ENCODE peak calls at places on chromosomes 16 and 17, in nine cellular contexts. G, U, K, A, J, R, H, E and Z are unnamed samples.

GRCh38 chr16:29007865-29008593 is 23.2 kb downstream of the LAT start:
- DNase-seq in G (no peak), U (peak; percentile 19), K (peak; percentile 54), A (no peak), J (peak; percentile 57), R (peak; percentile 83), H (no peak), E (no peak), Z (no peak)

GRCh38 chr16:29641561-29641960 is 21.5 kb upstream of the SPN start:
- DNase-seq in G (no peak), U (no peak), K (no peak), A (peak; percentile 62), J (no peak), R (no peak), H (no peak), E (no peak), Z (no peak)

GRCh38 chr17:43085489-43085888 is 39.7 kb downstream of the BRCA1 start:
- DNase-seq in G (no peak), U (peak; percentile 15), K (no peak), A (no peak), J (no peak), R (peak; percentile 3), H (no peak), E (no peak), Z (no peak)

GRCh38 chr16:77856455-77857138 is 68.2 kb downstream of the VAT1L start:
- DNase-seq in G (no peak), U (no peak), K (no peak), A (no peak), J (no peak), R (no peak), H (no peak), E (no peak), Z (no peak)

GRCh38 chr17:81841866-81842265 is 7.0 kb upstream of the PPP1R27 start:
- DNase-seq in G (no peak), U (no peak), K (no peak), A (no peak), J (no peak), R (no peak), H (no peak), E (no peak), Z (no peak)

GRCh38 chr17:44385287-44386181 is 3.9 kb downstream of the ITGA2B start:
- DNase-seq in G (peak; percentile 72), U (peak; percentile 5), K (peak; percentile 79), A (peak; percentile 95), J (peak; percentile 75), R (peak; percentile 83), H (peak; percentile 57), E (peak; percentile 72), Z (no peak)

GRCh38 chr17:3157218-3157617 is 29.9 kb upstream of the OR1G1 start:
- DNase-seq in G (no peak), U (no peak), K (no peak), A (no peak), J (no peak), R (no peak), H (no peak), E (no peak), Z (no peak)

GRCh38 chr16:23901178-23902131 is 65.7 kb downstream of the PRKCB start:
- DNase-seq in G (no peak), U (no peak), K (no peak), A (no peak), J (no peak), R (no peak), H (no peak), E (no peak), Z (no peak)

GRCh38 chr17:27318228-27318627 is 24.3 kb downstream of the WSB1 start:
- DNase-seq in G (no peak), U (no peak), K (no peak), A (no peak), J (no peak), R (no peak), H (no peak), E (no peak), Z (no peak)

GRCh38 chr16:21990381-21990944 is 10.5 kb downstream of the PDZD9 start:
- DNase-seq in G (no peak), U (no peak), K (no peak), A (no peak), J (no peak), R (no peak), H (no peak), E (no peak), Z (no peak)

GRCh38 chr17:56595831-56596740 is 2.6 kb downstream of the NOG start:
- DNase-seq in G (no peak), U (no peak), K (no peak), A (peak; percentile 32), J (no peak), R (peak; percentile 72), H (no peak), E (no peak), Z (no peak)

GRCh38 chr17:67095803-67096202 is 51.4 kb downstream of the CACNG1 start:
- DNase-seq in G (no peak), U (no peak), K (no peak), A (no peak), J (no peak), R (peak; percentile 46), H (no peak), E (no peak), Z (no peak)

GRCh38 chr17:16962804-16963203 is 9.1 kb downstream of the TNFRSF13B start:
- DNase-seq in G (no peak), U (no peak), K (no peak), A (no peak), J (no peak), R (peak; percentile 70), H (no peak), E (no peak), Z (no peak)

GRCh38 chr16:49483251-49483650 is 109.6 kb downstream of the C16orf78 start:
- DNase-seq in G (no peak), U (no peak), K (no peak), A (no peak), J (no peak), R (no peak), H (no peak), E (no peak), Z (no peak)

GRCh38 chr16:56625140-56625942 is at the start of gene MT1E:
- DNase-seq in G (no peak), U (no peak), K (peak; percentile 71), A (no peak), J (no peak), R (peak; percentile 85), H (peak; percentile 83), E (no peak), Z (peak; percentile 44)

GRCh38 chr16:14042706-14043105 is 28.4 kb upstream of the MRTFB start:
- DNase-seq in G (no peak), U (no peak), K (no peak), A (no peak), J (no peak), R (no peak), H (no peak), E (no peak), Z (no peak)

GRCh38 chr17:74935048-74935447 is 650 bp upstream of the OTOP3 start:
- DNase-seq in G (no peak), U (no peak), K (no peak), A (no peak), J (no peak), R (no peak), H (no peak), E (no peak), Z (no peak)